ENCODE peak calls at places on chromosome 4, in six cellular contexts. L is GM12864, J is activated B cell treated with CpG ODN at 0.5 μM for 24 hours, H is GM13976, U is A673, I is PC-3. A is an unnamed sample.

GRCh38 chr4:177246636-177247584 is 62.8 kb upstream of the NEIL3 start:
- DNase-seq in I (peak; percentile 28), H (no peak), U (no peak), J (no peak), L (no peak), A (no peak)

GRCh38 chr4:140296871-140297570 is 76.4 kb upstream of the SCOC start:
- DNase-seq in I (peak; percentile 53), U (no peak), J (no peak), H (no peak), L (no peak), A (no peak)

GRCh38 chr4:139744232-139744631 is 78.6 kb downstream of the MGST2 start:
- DNase-seq in L (no peak), H (no peak), J (no peak), U (no peak), I (peak; percentile 35), A (no peak)

GRCh38 chr4:85411386-85411785 is 63.6 kb upstream of the ARHGAP24 start:
- DNase-seq in I (no peak), H (no peak), L (no peak), J (no peak), U (no peak), A (no peak)

GRCh38 chr4:10529256-10529890 is 72.1 kb upstream of the ZNF518B start:
- DNase-seq in L (no peak), U (no peak), J (no peak), H (no peak), I (peak; percentile 44), A (no peak)

GRCh38 chr4:56681158-56681848 is at the start of gene HOPX:
- DNase-seq in L (peak; percentile 10), J (no peak), H (peak; percentile 40), I (peak; percentile 86), U (no peak), A (no peak)

GRCh38 chr4:87848622-87849351 is 16.0 kb downstream of the MEPE start:
- DNase-seq in I (peak; percentile 55), H (no peak), U (peak; percentile 53), L (no peak), J (no peak), A (no peak)

GRCh38 chr4:91997045-91997444 is 306.7 kb upstream of the GRID2 start:
- DNase-seq in L (no peak), H (no peak), J (no peak), I (no peak), U (no peak), A (no peak)

GRCh38 chr4:4990857-4991540 is 28.3 kb downstream of the CYTL1 start:
- DNase-seq in U (no peak), H (no peak), I (peak; percentile 81), J (no peak), L (no peak), A (no peak)

GRCh38 chr4:53510316-53510715 is 81.0 kb downstream of the LNX1 start:
- DNase-seq in U (no peak), L (no peak), J (no peak), I (no peak), H (no peak), A (no peak)

GRCh38 chr4:37885496-37885895 is 5.4 kb upstream of the TBC1D1 start:
- DNase-seq in J (no peak), U (no peak), H (peak; percentile 32), I (no peak), L (no peak), A (no peak)

GRCh38 chr4:109947457-109947856 is 34.8 kb downstream of the EGF start:
- DNase-seq in U (no peak), I (peak; percentile 88), H (no peak), J (no peak), L (no peak), A (no peak)

GRCh38 chr4:68375667-68376559 is 26.0 kb upstream of the YTHDC1 start:
- DNase-seq in U (peak; percentile 51), L (peak; percentile 30), H (peak; percentile 63), I (peak; percentile 96), J (no peak), A (no peak)

GRCh38 chr4:13364178-13364577 is 120.0 kb downstream of the RAB28 start:
- DNase-seq in L (no peak), H (no peak), I (no peak), J (no peak), U (no peak), A (no peak)

GRCh38 chr4:30722092-30722915 is 2.1 kb downstream of the PCDH7 start:
- DNase-seq in J (no peak), U (no peak), L (no peak), I (no peak), H (peak; percentile 12), A (peak; percentile 95)

GRCh38 chr4:7960017-7960789 is 20.5 kb upstream of the AFAP1 start:
- DNase-seq in J (no peak), U (no peak), I (no peak), L (no peak), H (no peak), A (no peak)

GRCh38 chr4:173360587-173361221 is 10.1 kb upstream of the SAP30 start:
- DNase-seq in I (peak; percentile 33), H (no peak), U (peak; percentile 46), L (no peak), J (no peak), A (no peak)

GRCh38 chr4:184784628-184785257 is 41.0 kb downstream of the ACSL1 start:
- DNase-seq in J (no peak), I (no peak), H (no peak), U (no peak), L (no peak), A (no peak)

GRCh38 chr4:136863756-136864155 is 668.5 kb downstream of the PCDH18 start:
- DNase-seq in L (no peak), H (no peak), I (no peak), U (peak; percentile 6), J (no peak), A (no peak)

GRCh38 chr4:127304356-127304755 is 328.4 kb upstream of the INTU start:
- DNase-seq in I (no peak), H (no peak), U (no peak), L (no peak), J (no peak), A (no peak)

GRCh38 chr4:106914223-106914622 is 121.9 kb downstream of the DKK2 start:
- DNase-seq in I (no peak), U (no peak), H (no peak), L (no peak), J (no peak), A (no peak)

DNA sequence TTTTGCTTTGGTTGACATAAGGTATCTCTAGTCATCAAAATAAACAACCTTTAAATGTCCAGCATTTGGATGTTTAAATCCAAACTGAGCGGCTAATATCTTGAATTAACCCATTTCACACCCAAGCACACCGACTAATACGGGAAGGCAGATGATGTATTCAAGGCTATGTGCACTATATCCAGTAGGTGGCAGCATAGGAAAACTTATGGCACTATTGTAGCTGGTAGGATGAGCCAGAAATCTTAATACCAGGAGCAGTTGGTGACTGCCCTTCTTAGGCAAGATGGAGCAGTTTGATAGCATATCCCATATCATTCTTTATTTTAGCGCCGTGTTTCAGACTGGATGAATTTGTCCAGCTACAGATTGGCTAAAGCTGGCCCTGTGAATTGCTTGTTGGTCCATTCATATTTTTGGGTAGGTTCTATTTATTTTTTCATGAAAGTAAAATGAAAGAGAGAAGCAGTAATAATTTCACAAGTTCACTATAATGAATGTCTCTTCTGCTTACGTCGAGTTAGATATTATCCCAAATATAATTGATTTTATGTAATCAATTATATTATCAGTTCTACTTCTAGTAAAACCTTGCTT is 24.4 kb downstream of the UCHL1 start:
- DNase-seq in J (no peak), U (peak; percentile 88), H (peak; percentile 78), I (peak; percentile 84), L (no peak), A (no peak)
- TF ChIP-seq CTCF in J (peak; percentile 90), U (peak; percentile 87), H (peak; percentile 85), I (peak; percentile 90), L (peak; percentile 73), A (peak; percentile 94)

DNA sequence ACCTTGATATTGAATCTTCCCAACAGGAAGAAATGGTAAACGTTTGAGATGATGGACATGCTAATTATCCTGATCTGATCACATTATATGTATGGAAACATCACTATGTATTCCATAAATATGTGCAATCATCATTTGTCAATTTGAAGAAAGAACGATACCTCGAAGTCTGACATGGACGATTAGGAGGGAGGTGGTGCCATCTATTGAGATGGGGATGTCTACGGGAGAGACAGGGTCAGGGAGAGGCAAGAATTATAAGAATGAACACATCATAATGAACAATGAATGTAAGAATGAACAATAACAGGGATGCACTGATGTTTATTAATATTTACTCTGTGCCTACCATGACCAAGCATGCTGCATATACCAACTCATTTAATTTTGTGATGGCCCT is 93.7 kb upstream of the SOD3 start:
- DNase-seq in H (no peak), J (no peak), L (no peak), U (no peak), I (no peak), A (no peak)
- TF ChIP-seq CTCF in H (no peak), J (no peak), L (no peak), U (no peak), I (no peak), A (no peak)

GRCh38 chr4:26789208-26789607 is 71.4 kb upstream of the STIM2 start:
- DNase-seq in I (peak; percentile 75), H (no peak), U (no peak), J (no peak), L (no peak), A (no peak)

GRCh38 chr4:26788341-26788733 is 72.3 kb upstream of the STIM2 start:
- DNase-seq in I (no peak), L (no peak), J (no peak), H (no peak), U (no peak), A (no peak)

GRCh38 chr4:26786916-26787315 is 73.7 kb upstream of the STIM2 start:
- DNase-seq in L (no peak), I (no peak), U (no peak), H (no peak), J (no peak), A (no peak)

GRCh38 chr4:26785766-26786165 is 74.9 kb upstream of the STIM2 start:
- DNase-seq in H (no peak), U (peak; percentile 65), I (no peak), J (no peak), L (no peak), A (no peak)

DNA sequence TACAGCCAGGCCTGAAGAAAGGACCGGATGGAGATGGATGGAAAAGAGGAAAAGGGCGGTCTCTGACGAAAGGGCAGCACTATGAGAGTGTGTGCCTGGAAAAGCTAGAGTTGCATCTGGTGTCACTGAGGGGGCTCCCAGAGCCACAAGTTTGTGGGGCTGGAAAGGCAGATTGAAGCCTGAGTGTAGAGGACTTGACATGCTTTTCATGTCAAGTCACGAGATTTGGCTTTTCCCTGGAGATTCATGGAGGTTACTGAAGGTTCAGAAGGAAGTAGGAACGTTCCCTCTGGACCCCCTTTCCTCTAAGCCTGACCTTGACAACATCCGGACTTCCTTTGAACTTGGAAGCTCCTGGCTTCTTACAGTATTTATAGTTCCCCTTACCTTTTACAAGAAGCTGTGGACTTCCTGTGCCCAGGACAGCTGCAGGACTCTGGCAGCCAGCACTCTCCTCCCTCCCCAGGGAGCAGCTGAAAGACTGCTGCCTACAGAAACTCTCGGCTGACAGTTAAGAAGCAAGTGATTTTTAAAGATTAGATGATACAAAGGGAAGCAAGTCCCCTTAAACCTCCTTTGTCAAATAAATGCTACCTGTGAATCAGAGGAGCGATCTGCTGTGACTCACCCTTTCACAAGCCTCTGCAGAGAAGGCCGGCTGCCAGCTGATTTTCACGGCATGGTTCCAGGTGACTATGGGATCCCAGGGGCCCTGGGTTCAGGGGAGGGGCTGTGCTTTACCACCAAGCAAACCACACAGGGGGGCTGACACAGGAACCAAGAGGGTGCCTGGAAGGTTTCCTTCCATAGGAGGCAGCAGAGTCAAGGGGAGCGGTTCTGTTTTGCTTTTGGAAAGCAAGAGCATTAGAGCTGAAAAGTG is 72.9 kb upstream of the STIM2 start:
- DNase-seq in J (no peak), L (no peak), H (no peak), U (peak; percentile 85), I (peak; percentile 96), A (no peak)
- TF ChIP-seq CTCF in J (no peak), L (peak; percentile 39), H (peak; percentile 28), U (peak; percentile 73), I (peak; percentile 50), A (peak; percentile 52)

GRCh38 chr4:48801016-48801715 is 21.1 kb upstream of the FRYL start:
- DNase-seq in H (no peak), J (no peak), I (no peak), U (no peak), L (no peak), A (no peak)
- TF ChIP-seq CTCF in H (no peak), J (no peak), I (no peak), U (no peak), L (no peak), A (no peak)